ENCODE peak calls at places on chromosomes 16 and 17, in eight cellular contexts. J is psoas muscle; L is lung; P is heart right ventricle; X is HepG2; Q is RWPE2; A is CD8-positive, alpha-beta T cell; W is upper lobe of right lung. G is an unnamed sample.

GRCh38 chr16:12340151-12340733 is 363.7 kb downstream of the SNX29 start:
- ATAC-seq in P (no peak), J (no peak), W (peak), L (no peak), Q (peak), X (peak), A (no peak), G (no peak)

GRCh38 chr16:77375396-77375795 is 59.4 kb downstream of the ADAMTS18 start:
- ATAC-seq in A (no peak), P (no peak), Q (no peak), X (no peak), J (no peak), L (no peak), W (no peak), G (no peak)

GRCh38 chr17:82127704-82128103 is 29.7 kb upstream of the FASN start:
- ATAC-seq in A (peak), W (peak), X (no peak), Q (no peak), L (no peak), J (no peak), P (no peak), G (no peak)

GRCh38 chr17:73576556-73576955 is 67.7 kb downstream of the SDK2 start:
- ATAC-seq in P (no peak), W (no peak), J (no peak), Q (no peak), A (no peak), X (no peak), L (no peak), G (no peak)

GRCh38 chr17:61635913-61636432 is 45.0 kb upstream of the NACA2 start:
- ATAC-seq in X (peak), J (no peak), A (no peak), P (no peak), Q (peak), L (no peak), W (peak), G (no peak)

GRCh38 chr16:73063284-73063733 is 15.4 kb upstream of the ZFHX3 start:
- ATAC-seq in X (no peak), L (no peak), P (peak), Q (no peak), W (no peak), A (no peak), J (no peak), G (no peak)

GRCh38 chr17:50466371-50467113 is 2.1 kb downstream of the CHAD start:
- ATAC-seq in X (no peak), L (no peak), A (no peak), W (no peak), Q (no peak), P (no peak), J (no peak), G (no peak)

GRCh38 chr16:75584108-75584507 is 17.9 kb downstream of the GABARAPL2 start:
- ATAC-seq in Q (no peak), L (no peak), W (no peak), P (no peak), J (no peak), X (no peak), A (no peak), G (no peak)

GRCh38 chr16:73735018-73735417 is 561.6 kb upstream of the PSMD7 start:
- ATAC-seq in J (no peak), L (no peak), A (no peak), Q (peak), X (no peak), W (no peak), P (no peak), G (no peak)

GRCh38 chr17:16048797-16049449 is 49.3 kb downstream of the TTC19 start:
- ATAC-seq in L (no peak), W (peak), Q (no peak), J (no peak), X (no peak), A (no peak), P (no peak), G (no peak)

GRCh38 chr17:4316648-4317047 is 49.8 kb downstream of the UBE2G1 start:
- ATAC-seq in A (no peak), X (no peak), W (no peak), P (no peak), J (peak), Q (no peak), L (no peak), G (no peak)

GRCh38 chr17:1942666-1943431 is 82.3 kb downstream of the RTN4RL1 start:
- ATAC-seq in Q (no peak), P (no peak), X (no peak), W (no peak), A (no peak), L (no peak), J (no peak), G (no peak)

GRCh38 chr16:27270389-27270788 is 1.8 kb upstream of the NSMCE1 start:
- ATAC-seq in L (no peak), J (no peak), X (no peak), P (no peak), W (no peak), Q (no peak), A (no peak), G (no peak)

GRCh38 chr16:27275394-27275793 is 6.8 kb upstream of the NSMCE1 start:
- ATAC-seq in W (no peak), A (no peak), P (no peak), X (no peak), Q (no peak), L (no peak), J (no peak), G (no peak)

GRCh38 chr16:27272076-27272475 is 3.5 kb upstream of the NSMCE1 start:
- ATAC-seq in J (no peak), Q (no peak), X (no peak), P (no peak), A (no peak), W (no peak), L (no peak), G (no peak)

GRCh38 chr16:27273330-27273669 is 4.7 kb upstream of the NSMCE1 start:
- ATAC-seq in L (no peak), Q (no peak), A (no peak), J (no peak), X (no peak), P (no peak), W (no peak), G (no peak)

GRCh38 chr16:27273670-27274522 is 5.3 kb upstream of the NSMCE1 start:
- ATAC-seq in X (peak), A (peak), W (no peak), J (no peak), P (no peak), L (no peak), Q (no peak), G (no peak)
- TF ChIP-seq CTCF in X (peak), A (no peak), W (no peak), J (no peak), P (no peak), L (no peak), Q (no peak), G (no peak)

DNA sequence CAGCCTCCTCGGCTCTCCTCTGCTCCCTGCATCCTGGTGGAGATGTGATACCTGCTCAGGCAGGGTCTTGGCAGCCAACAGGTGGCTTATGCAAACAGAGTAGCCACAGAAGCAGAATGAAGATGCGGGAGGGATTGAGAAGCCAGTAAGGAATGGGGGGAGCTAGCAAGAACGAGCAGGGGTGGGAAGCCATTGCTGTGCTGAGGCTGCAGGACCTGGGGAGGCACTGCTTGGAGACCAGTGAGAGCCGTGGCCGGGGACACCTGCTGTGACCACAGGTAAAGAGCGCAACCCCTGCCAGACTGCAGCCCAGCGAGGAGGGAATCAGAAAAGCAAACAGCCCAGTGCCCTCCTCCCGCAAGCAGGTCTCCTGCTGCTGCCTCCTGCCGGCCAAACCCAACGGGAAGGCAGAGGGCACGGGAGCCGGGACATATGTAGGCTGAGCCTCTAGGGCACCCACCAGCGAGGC is 14.7 kb downstream of the AIPL1 start:
- ATAC-seq in X (peak), P (no peak), L (no peak), Q (peak), J (no peak), A (no peak), W (peak), G (no peak)
- TF ChIP-seq CTCF in X (peak), P (peak), L (no peak), Q (peak), J (no peak), A (no peak), W (no peak), G (no peak)

GRCh38 chr16:22721497-22722100 is 92.4 kb upstream of the HS3ST2 start:
- ATAC-seq in X (no peak), P (no peak), J (no peak), L (no peak), W (peak), Q (no peak), A (no peak), G (no peak)
- TF ChIP-seq CTCF in X (no peak), P (no peak), J (no peak), L (no peak), W (no peak), Q (no peak), A (no peak), G (no peak)

GRCh38 chr16:58614860-58615259 is 14.8 kb downstream of the CNOT1 start:
- ATAC-seq in P (no peak), X (peak), W (no peak), Q (no peak), L (no peak), A (no peak), J (no peak), G (no peak)
- TF ChIP-seq CTCF in P (no peak), X (no peak), W (no peak), Q (no peak), L (no peak), A (no peak), J (no peak), G (no peak)

DNA sequence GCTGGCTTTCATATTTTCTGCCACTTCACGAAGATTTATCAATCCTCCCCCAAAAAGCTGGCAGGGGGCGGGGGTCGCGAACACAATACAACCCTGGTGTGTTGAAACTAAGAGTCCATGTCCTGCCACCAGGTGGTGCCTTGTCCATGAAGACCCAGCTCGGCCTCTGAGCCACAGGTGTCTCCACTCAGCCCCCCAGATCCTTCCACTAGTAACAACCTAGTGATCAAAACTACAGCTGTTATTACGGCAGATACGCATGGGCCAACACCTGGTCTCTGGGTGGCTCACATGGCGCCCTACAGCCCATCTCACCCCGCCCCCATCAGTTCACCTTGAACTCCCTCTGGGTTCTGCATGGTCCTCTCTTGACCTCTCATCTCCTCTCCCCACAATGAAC is 27.7 kb downstream of the USP7 start:
- ATAC-seq in X (peak), W (no peak), J (no peak), A (peak), L (no peak), P (no peak), Q (no peak), G (no peak)
- TF ChIP-seq CTCF in X (peak), W (no peak), J (peak), A (no peak), L (no peak), P (no peak), Q (no peak), G (no peak)

GRCh38 chr16:2429771-2430663 is 770 bp downstream of the CCNF start:
- ATAC-seq in P (peak), L (no peak), X (peak), Q (peak), W (peak), J (no peak), A (no peak), G (no peak)
- TF ChIP-seq CTCF in P (peak), L (no peak), X (peak), Q (peak), W (no peak), J (no peak), A (no peak), G (no peak)

DNA sequence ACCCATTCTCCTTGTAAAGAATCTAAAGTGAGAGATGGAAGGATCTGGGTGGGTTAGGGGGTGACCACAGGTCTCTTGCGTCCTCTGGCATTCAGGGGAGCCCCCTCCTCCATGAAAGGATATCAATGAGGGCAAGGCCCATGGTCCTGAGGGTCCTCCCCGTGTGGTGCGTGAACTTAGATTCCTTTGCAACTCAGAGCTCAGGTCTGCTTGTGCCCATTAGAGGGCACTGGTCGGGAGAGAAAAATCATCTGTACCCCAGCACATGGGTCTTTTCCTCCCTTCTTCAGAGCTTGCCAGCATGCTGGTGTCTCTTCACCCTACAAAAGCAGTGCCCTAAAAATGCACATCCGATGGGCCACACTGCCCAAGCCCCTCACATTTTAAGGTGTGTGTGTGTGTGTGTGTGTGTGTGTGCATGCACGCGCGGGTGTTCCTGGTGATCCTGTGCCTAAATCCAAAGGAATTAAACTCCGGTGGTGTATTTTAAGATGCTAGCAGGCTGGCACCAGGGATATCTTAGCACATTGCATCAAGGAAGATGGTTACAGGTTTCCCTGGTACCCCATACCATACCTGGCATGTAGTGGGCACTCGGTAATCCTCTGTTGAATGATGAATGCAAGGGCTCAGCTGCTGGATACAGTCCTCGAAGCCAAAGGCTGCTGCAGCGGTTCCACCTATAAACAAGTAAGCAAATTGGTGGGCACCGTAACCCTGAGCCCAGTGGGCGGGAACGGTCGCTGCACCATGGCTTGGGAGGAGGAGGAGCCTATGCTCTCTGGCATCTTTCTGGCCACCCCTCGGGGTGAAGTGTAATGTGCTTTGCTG is 4.7 kb downstream of the C1QTNF1 start:
- ATAC-seq in P (no peak), W (no peak), J (no peak), X (peak), L (no peak), Q (no peak), A (no peak), G (no peak)
- TF ChIP-seq CTCF in P (peak), W (no peak), J (no peak), X (peak), L (no peak), Q (peak), A (no peak), G (peak)

G was measured in gastroesophageal sphincter.